ENCODE peak calls at places on chromosomes 16 and 17, in six cellular contexts. One of them, this sample, is unnamed.

GRCh38 chr17:63516910-63517824 is 6.0 kb upstream of the KCNH6 start:
- DNase-seq in omental fat pad: no peak
- DNase-seq in T follicular helper cell: no peak
- DNase-seq in left cardiac atrium: no peak
- DNase-seq in GM12878: peak
- DNase-seq in NCI-H1930: no peak
- DNase-seq in this sample: no peak

GRCh38 chr16:74107795-74108610 is 188.6 kb upstream of the PSMD7 start:
- DNase-seq in omental fat pad: no peak
- DNase-seq in T follicular helper cell: no peak
- DNase-seq in left cardiac atrium: no peak
- DNase-seq in GM12878: peak
- DNase-seq in NCI-H1930: no peak
- DNase-seq in this sample: no peak

GRCh38 chr17:7041607-7042506 is 2.0 kb downstream of the SLC16A11 start:
- DNase-seq in omental fat pad: no peak
- DNase-seq in T follicular helper cell: no peak
- DNase-seq in left cardiac atrium: no peak
- DNase-seq in GM12878: no peak
- DNase-seq in NCI-H1930: no peak
- DNase-seq in this sample: no peak

GRCh38 chr17:7222972-7223292 is 3.2 kb downstream of the ACADVL start:
- DNase-seq in omental fat pad: no peak
- DNase-seq in T follicular helper cell: no peak
- DNase-seq in left cardiac atrium: peak
- DNase-seq in GM12878: no peak
- DNase-seq in NCI-H1930: no peak
- DNase-seq in this sample: no peak

GRCh38 chr17:38428643-38429371 is 543 bp downstream of the ARHGAP23 start:
- DNase-seq in omental fat pad: peak
- DNase-seq in T follicular helper cell: no peak
- DNase-seq in left cardiac atrium: peak
- DNase-seq in GM12878: no peak
- DNase-seq in NCI-H1930: no peak
- DNase-seq in this sample: no peak

GRCh38 chr17:10022416-10022815 is 117.3 kb upstream of the RCVRN start:
- DNase-seq in omental fat pad: no peak
- DNase-seq in T follicular helper cell: no peak
- DNase-seq in left cardiac atrium: peak
- DNase-seq in GM12878: no peak
- DNase-seq in NCI-H1930: no peak
- DNase-seq in this sample: no peak

GRCh38 chr16:30054451-30054850 is 11.1 kb upstream of the ALDOA start:
- DNase-seq in omental fat pad: no peak
- DNase-seq in T follicular helper cell: no peak
- DNase-seq in left cardiac atrium: no peak
- DNase-seq in GM12878: no peak
- DNase-seq in NCI-H1930: no peak
- DNase-seq in this sample: no peak

GRCh38 chr16:57355898-57356414 is 2.6 kb upstream of the CCL22 start:
- DNase-seq in omental fat pad: no peak
- DNase-seq in T follicular helper cell: no peak
- DNase-seq in left cardiac atrium: no peak
- DNase-seq in GM12878: no peak
- DNase-seq in NCI-H1930: no peak
- DNase-seq in this sample: no peak

GRCh38 chr16:65834680-65835079 is 531.8 kb upstream of the CDH5 start:
- DNase-seq in omental fat pad: no peak
- DNase-seq in T follicular helper cell: no peak
- DNase-seq in left cardiac atrium: no peak
- DNase-seq in GM12878: no peak
- DNase-seq in NCI-H1930: no peak
- DNase-seq in this sample: no peak

GRCh38 chr17:64024781-64025731 is 4.6 kb upstream of the ICAM2 start:
- DNase-seq in omental fat pad: no peak
- DNase-seq in T follicular helper cell: peak
- DNase-seq in left cardiac atrium: no peak
- DNase-seq in GM12878: no peak
- DNase-seq in NCI-H1930: no peak
- DNase-seq in this sample: no peak

GRCh38 chr17:47106130-47106529 is 83.0 kb downstream of the CDC27 start:
- DNase-seq in omental fat pad: no peak
- DNase-seq in T follicular helper cell: no peak
- DNase-seq in left cardiac atrium: no peak
- DNase-seq in GM12878: no peak
- DNase-seq in NCI-H1930: no peak
- DNase-seq in this sample: no peak

GRCh38 chr16:74455619-74456289 is 34.5 kb upstream of the CLEC18B start:
- DNase-seq in omental fat pad: no peak
- DNase-seq in T follicular helper cell: no peak
- DNase-seq in left cardiac atrium: no peak
- DNase-seq in GM12878: no peak
- DNase-seq in NCI-H1930: no peak
- DNase-seq in this sample: no peak

GRCh38 chr16:85077039-85077438 is 35.2 kb downstream of the CIBAR2 start:
- DNase-seq in omental fat pad: no peak
- DNase-seq in T follicular helper cell: no peak
- DNase-seq in left cardiac atrium: no peak
- DNase-seq in GM12878: no peak
- DNase-seq in NCI-H1930: no peak
- DNase-seq in this sample: no peak

GRCh38 chr17:81329927-81330883 is 35.1 kb upstream of the SLC38A10 start:
- DNase-seq in omental fat pad: no peak
- DNase-seq in T follicular helper cell: no peak
- DNase-seq in left cardiac atrium: no peak
- DNase-seq in GM12878: no peak
- DNase-seq in NCI-H1930: no peak
- DNase-seq in this sample: no peak

GRCh38 chr16:11672206-11673090 is 4.2 kb downstream of the SNN start:
- DNase-seq in omental fat pad: no peak
- DNase-seq in T follicular helper cell: no peak
- DNase-seq in left cardiac atrium: no peak
- DNase-seq in GM12878: peak
- DNase-seq in NCI-H1930: no peak
- DNase-seq in this sample: no peak

GRCh38 chr16:84680843-84681629 is 18.8 kb upstream of the USP10 start:
- DNase-seq in omental fat pad: no peak
- DNase-seq in T follicular helper cell: no peak
- DNase-seq in left cardiac atrium: no peak
- DNase-seq in GM12878: no peak
- DNase-seq in NCI-H1930: no peak
- DNase-seq in this sample: no peak

GRCh38 chr17:57948555-57949420 is 6.4 kb downstream of the CUEDC1 start:
- DNase-seq in omental fat pad: no peak
- DNase-seq in T follicular helper cell: no peak
- DNase-seq in left cardiac atrium: no peak
- DNase-seq in GM12878: no peak
- DNase-seq in NCI-H1930: no peak
- DNase-seq in this sample: no peak

GRCh38 chr16:56866955-56867830 is 2.2 kb downstream of the SLC12A3 start:
- DNase-seq in omental fat pad: no peak
- DNase-seq in T follicular helper cell: peak
- DNase-seq in left cardiac atrium: no peak
- DNase-seq in GM12878: no peak
- DNase-seq in NCI-H1930: no peak
- DNase-seq in this sample: peak

GRCh38 chr16:19933740-19934139 is 49.1 kb upstream of the GPRC5B start:
- DNase-seq in omental fat pad: no peak
- DNase-seq in T follicular helper cell: no peak
- DNase-seq in left cardiac atrium: no peak
- DNase-seq in GM12878: no peak
- DNase-seq in NCI-H1930: no peak
- DNase-seq in this sample: no peak

GRCh38 chr17:42169351-42169750 is 11.6 kb downstream of the KCNH4 start:
- DNase-seq in omental fat pad: no peak
- DNase-seq in T follicular helper cell: no peak
- DNase-seq in left cardiac atrium: no peak
- DNase-seq in GM12878: no peak
- DNase-seq in NCI-H1930: no peak
- DNase-seq in this sample: no peak

GRCh38 chr16:17729820-17730219 is 259.1 kb upstream of the XYLT1 start:
- DNase-seq in omental fat pad: no peak
- DNase-seq in T follicular helper cell: no peak
- DNase-seq in left cardiac atrium: no peak
- DNase-seq in GM12878: no peak
- DNase-seq in NCI-H1930: no peak
- DNase-seq in this sample: no peak

GRCh38 chr16:67100569-67101300 is 9.0 kb upstream of the PHAF1 start:
- DNase-seq in omental fat pad: no peak
- DNase-seq in T follicular helper cell: no peak
- DNase-seq in left cardiac atrium: no peak
- DNase-seq in GM12878: no peak
- DNase-seq in NCI-H1930: no peak
- DNase-seq in this sample: no peak

GRCh38 chr17:48611213-48611612 is 396 bp upstream of the HOXB7 start:
- DNase-seq in omental fat pad: no peak
- DNase-seq in T follicular helper cell: no peak
- DNase-seq in left cardiac atrium: no peak
- DNase-seq in GM12878: no peak
- DNase-seq in NCI-H1930: no peak
- DNase-seq in this sample: no peak

GRCh38 chr17:13984956-13985355 is 84.3 kb upstream of the COX10 start:
- DNase-seq in omental fat pad: no peak
- DNase-seq in T follicular helper cell: no peak
- DNase-seq in left cardiac atrium: no peak
- DNase-seq in GM12878: no peak
- DNase-seq in NCI-H1930: no peak
- DNase-seq in this sample: no peak

GRCh38 chr16:19589771-19590302 is 34.3 kb downstream of the VPS35L start:
- DNase-seq in omental fat pad: no peak
- DNase-seq in T follicular helper cell: no peak
- DNase-seq in left cardiac atrium: no peak
- DNase-seq in GM12878: no peak
- DNase-seq in NCI-H1930: no peak
- DNase-seq in this sample: no peak

GRCh38 chr17:3888343-3889171 is 4.3 kb downstream of the CAMKK1 start:
- DNase-seq in omental fat pad: peak
- DNase-seq in T follicular helper cell: no peak
- DNase-seq in left cardiac atrium: peak
- DNase-seq in GM12878: no peak
- DNase-seq in NCI-H1930: no peak
- DNase-seq in this sample: peak

GRCh38 chr16:67537636-67538591 is 9.3 kb downstream of the RIPOR1 start:
- DNase-seq in omental fat pad: no peak
- DNase-seq in T follicular helper cell: peak
- DNase-seq in left cardiac atrium: peak
- DNase-seq in GM12878: no peak
- DNase-seq in NCI-H1930: no peak
- DNase-seq in this sample: no peak

GRCh38 chr16:11141409-11142260 is 114.4 kb downstream of the SOCS1 start:
- DNase-seq in omental fat pad: no peak
- DNase-seq in T follicular helper cell: no peak
- DNase-seq in left cardiac atrium: no peak
- DNase-seq in GM12878: no peak
- DNase-seq in NCI-H1930: no peak
- DNase-seq in this sample: no peak

GRCh38 chr16:31214705-31215286 is 877 bp downstream of the TRIM72 start:
- DNase-seq in omental fat pad: no peak
- DNase-seq in T follicular helper cell: no peak
- DNase-seq in left cardiac atrium: no peak
- DNase-seq in GM12878: no peak
- DNase-seq in NCI-H1930: no peak
- DNase-seq in this sample: peak

GRCh38 chr16:1787056-1787321 is 4.2 kb downstream of the NUBP2 start:
- DNase-seq in omental fat pad: no peak
- DNase-seq in T follicular helper cell: no peak
- DNase-seq in left cardiac atrium: peak
- DNase-seq in GM12878: no peak
- DNase-seq in NCI-H1930: no peak
- DNase-seq in this sample: no peak

GRCh38 chr16:87635541-87636049 is 33.3 kb downstream of the JPH3 start:
- DNase-seq in omental fat pad: no peak
- DNase-seq in T follicular helper cell: peak
- DNase-seq in left cardiac atrium: peak
- DNase-seq in GM12878: no peak
- DNase-seq in NCI-H1930: no peak
- DNase-seq in this sample: peak

GRCh38 chr17:81635973-81636504 is 873 bp downstream of the NPLOC4 start:
- DNase-seq in omental fat pad: no peak
- DNase-seq in T follicular helper cell: no peak
- DNase-seq in left cardiac atrium: no peak
- DNase-seq in GM12878: no peak
- DNase-seq in NCI-H1930: no peak
- DNase-seq in this sample: no peak

GRCh38 chr16:72878301-72879269 is 169.3 kb downstream of the ZFHX3 start:
- DNase-seq in omental fat pad: no peak
- DNase-seq in T follicular helper cell: no peak
- DNase-seq in left cardiac atrium: no peak
- DNase-seq in GM12878: no peak
- DNase-seq in NCI-H1930: no peak
- DNase-seq in this sample: no peak

GRCh38 chr17:83067718-83068261 is 11.6 kb upstream of the METRNL start:
- DNase-seq in omental fat pad: no peak
- DNase-seq in T follicular helper cell: no peak
- DNase-seq in left cardiac atrium: peak
- DNase-seq in GM12878: no peak
- DNase-seq in NCI-H1930: no peak
- DNase-seq in this sample: no peak

GRCh38 chr16:14449790-14450463 is 180.1 kb downstream of the PARN start:
- DNase-seq in omental fat pad: no peak
- DNase-seq in T follicular helper cell: no peak
- DNase-seq in left cardiac atrium: no peak
- DNase-seq in GM12878: no peak
- DNase-seq in NCI-H1930: no peak
- DNase-seq in this sample: no peak

GRCh38 chr16:2530629-2531318 is 434 bp downstream of the CEMP1 start:
- DNase-seq in omental fat pad: no peak
- DNase-seq in T follicular helper cell: no peak
- DNase-seq in left cardiac atrium: peak
- DNase-seq in GM12878: no peak
- DNase-seq in NCI-H1930: no peak
- DNase-seq in this sample: no peak

GRCh38 chr17:75059369-75060345 is 12.6 kb downstream of the KCTD2 start:
- DNase-seq in omental fat pad: no peak
- DNase-seq in T follicular helper cell: no peak
- DNase-seq in left cardiac atrium: no peak
- DNase-seq in GM12878: no peak
- DNase-seq in NCI-H1930: no peak
- DNase-seq in this sample: no peak